ENCODE peak calls at places on chromosomes 12 and 14, in four cellular contexts. One of them, this sample, is unnamed.
A peak's percentile ranks its signal among the peaks of the same experiment; 100 is the strongest.

GRCh38 chr12:14960548-14961465 is 594 bp downstream of the ARHGDIB start:
- DNase-seq in A673: peak; percentile 86
- DNase-seq in effector CD8-positive, alpha-beta T cell: no peak
- DNase-seq in NAMALWA: peak; percentile 69
- DNase-seq in this sample: peak; percentile 42

GRCh38 chr14:66758031-66758613 is 250.2 kb downstream of the GPHN start:
- DNase-seq in effector CD8-positive, alpha-beta T cell: no peak
- DNase-seq in A673: no peak
- DNase-seq in NAMALWA: peak; percentile 1
- DNase-seq in this sample: no peak

GRCh38 chr12:9869307-9870161 is at the start of gene CLEC2B:
- DNase-seq in NAMALWA: peak; percentile 86
- DNase-seq in A673: peak; percentile 74
- DNase-seq in effector CD8-positive, alpha-beta T cell: no peak
- DNase-seq in this sample: peak; percentile 44

GRCh38 chr14:96748371-96748770 is 48.8 kb upstream of the VRK1 start:
- DNase-seq in A673: peak; percentile 48
- DNase-seq in effector CD8-positive, alpha-beta T cell: no peak
- DNase-seq in NAMALWA: no peak
- DNase-seq in this sample: no peak

GRCh38 chr14:77799863-77800730 is at the start of gene ADCK1:
- DNase-seq in effector CD8-positive, alpha-beta T cell: peak; percentile 70
- DNase-seq in A673: peak; percentile 89
- DNase-seq in NAMALWA: peak; percentile 87
- DNase-seq in this sample: peak; percentile 91

GRCh38 chr12:21065845-21066244 is 65.1 kb upstream of the SLCO1B1 start:
- DNase-seq in effector CD8-positive, alpha-beta T cell: no peak
- DNase-seq in NAMALWA: peak; percentile 15
- DNase-seq in A673: peak; percentile 4
- DNase-seq in this sample: no peak

GRCh38 chr14:74712499-74713394 is at the start of the genes AREL1 and FCF1:
- DNase-seq in A673: peak; percentile 95
- DNase-seq in NAMALWA: peak; percentile 89
- DNase-seq in effector CD8-positive, alpha-beta T cell: no peak
- DNase-seq in this sample: peak; percentile 91

GRCh38 chr12:113073586-113073985 is 17.1 kb downstream of the DTX1 start:
- DNase-seq in A673: no peak
- DNase-seq in effector CD8-positive, alpha-beta T cell: no peak
- DNase-seq in NAMALWA: peak; percentile 40
- DNase-seq in this sample: peak; percentile 45

GRCh38 chr12:14332482-14332881 is 33.0 kb upstream of the ATF7IP start:
- DNase-seq in effector CD8-positive, alpha-beta T cell: no peak
- DNase-seq in NAMALWA: no peak
- DNase-seq in A673: no peak
- DNase-seq in this sample: no peak

GRCh38 chr12:84329933-84330332 is 582.7 kb downstream of the SLC6A15 start:
- DNase-seq in A673: peak; percentile 21
- DNase-seq in NAMALWA: no peak
- DNase-seq in effector CD8-positive, alpha-beta T cell: no peak
- DNase-seq in this sample: no peak

GRCh38 chr12:52730383-52730782 is 27.1 kb upstream of the KRT77 start:
- DNase-seq in effector CD8-positive, alpha-beta T cell: no peak
- DNase-seq in NAMALWA: no peak
- DNase-seq in A673: no peak
- DNase-seq in this sample: no peak

GRCh38 chr14:93150227-93151206 is 34.2 kb downstream of the MOAP1 start:
- DNase-seq in A673: no peak
- DNase-seq in NAMALWA: no peak
- DNase-seq in effector CD8-positive, alpha-beta T cell: no peak
- DNase-seq in this sample: no peak

This sample was measured in OCI-LY7.